ENCODE peak calls at places on chromosomes 3 and 15, in seven cellular contexts. One of them, this sample, is unnamed.

GRCh38 chr15:29913528-29914135 is 91.4 kb upstream of the TJP1 start:
- DNase-seq in colonic mucosa: no peak
- DNase-seq in endothelial cell of umbilical vein: no peak
- DNase-seq in brain microvascular endothelial cell: peak
- DNase-seq in cardiac fibroblast: peak
- DNase-seq in SK-N-SH: no peak
- DNase-seq in hepatocyte: no peak
- DNase-seq in this sample: peak

GRCh38 chr3:54085936-54086335 is 36.4 kb upstream of the CACNA2D3 start:
- DNase-seq in colonic mucosa: no peak
- DNase-seq in endothelial cell of umbilical vein: no peak
- DNase-seq in brain microvascular endothelial cell: no peak
- DNase-seq in cardiac fibroblast: no peak
- DNase-seq in SK-N-SH: no peak
- DNase-seq in hepatocyte: no peak
- DNase-seq in this sample: no peak

GRCh38 chr3:188139466-188139865 is 14.5 kb upstream of the LPP start:
- DNase-seq in colonic mucosa: no peak
- DNase-seq in endothelial cell of umbilical vein: no peak
- DNase-seq in brain microvascular endothelial cell: no peak
- DNase-seq in cardiac fibroblast: no peak
- DNase-seq in SK-N-SH: no peak
- DNase-seq in hepatocyte: no peak
- DNase-seq in this sample: no peak

GRCh38 chr3:69934398-69934797 is 65.1 kb upstream of the SAMMSON start:
- DNase-seq in colonic mucosa: no peak
- DNase-seq in endothelial cell of umbilical vein: no peak
- DNase-seq in brain microvascular endothelial cell: no peak
- DNase-seq in cardiac fibroblast: no peak
- DNase-seq in SK-N-SH: no peak
- DNase-seq in hepatocyte: no peak
- DNase-seq in this sample: no peak

GRCh38 chr3:171797265-171797679 is 13.0 kb downstream of the PLD1 start:
- DNase-seq in colonic mucosa: no peak
- DNase-seq in endothelial cell of umbilical vein: no peak
- DNase-seq in brain microvascular endothelial cell: no peak
- DNase-seq in cardiac fibroblast: peak
- DNase-seq in SK-N-SH: no peak
- DNase-seq in hepatocyte: no peak
- DNase-seq in this sample: no peak

GRCh38 chr15:68220489-68220888 is 9.0 kb downstream of the CLN6 start:
- DNase-seq in colonic mucosa: no peak
- DNase-seq in endothelial cell of umbilical vein: no peak
- DNase-seq in brain microvascular endothelial cell: no peak
- DNase-seq in cardiac fibroblast: no peak
- DNase-seq in SK-N-SH: no peak
- DNase-seq in hepatocyte: no peak
- DNase-seq in this sample: no peak

GRCh38 chr3:52317601-52318000 is 1.5 kb downstream of the DNAH1 start:
- DNase-seq in colonic mucosa: peak
- DNase-seq in endothelial cell of umbilical vein: peak
- DNase-seq in brain microvascular endothelial cell: no peak
- DNase-seq in cardiac fibroblast: peak
- DNase-seq in SK-N-SH: peak
- DNase-seq in hepatocyte: peak
- DNase-seq in this sample: no peak

GRCh38 chr3:190533511-190534282 is 19.8 kb downstream of the IL1RAP start:
- DNase-seq in colonic mucosa: peak
- DNase-seq in endothelial cell of umbilical vein: peak
- DNase-seq in brain microvascular endothelial cell: peak
- DNase-seq in cardiac fibroblast: peak
- DNase-seq in SK-N-SH: no peak
- DNase-seq in hepatocyte: peak
- DNase-seq in this sample: no peak

GRCh38 chr3:72794079-72794478 is 54.2 kb downstream of the SHQ1 start:
- DNase-seq in colonic mucosa: no peak
- DNase-seq in endothelial cell of umbilical vein: no peak
- DNase-seq in brain microvascular endothelial cell: no peak
- DNase-seq in cardiac fibroblast: no peak
- DNase-seq in SK-N-SH: no peak
- DNase-seq in hepatocyte: no peak
- DNase-seq in this sample: no peak

GRCh38 chr15:57646057-57646456 is 54.4 kb downstream of the MYZAP start:
- DNase-seq in colonic mucosa: no peak
- DNase-seq in endothelial cell of umbilical vein: no peak
- DNase-seq in brain microvascular endothelial cell: no peak
- DNase-seq in cardiac fibroblast: no peak
- DNase-seq in SK-N-SH: no peak
- DNase-seq in hepatocyte: no peak
- DNase-seq in this sample: no peak

DNA sequence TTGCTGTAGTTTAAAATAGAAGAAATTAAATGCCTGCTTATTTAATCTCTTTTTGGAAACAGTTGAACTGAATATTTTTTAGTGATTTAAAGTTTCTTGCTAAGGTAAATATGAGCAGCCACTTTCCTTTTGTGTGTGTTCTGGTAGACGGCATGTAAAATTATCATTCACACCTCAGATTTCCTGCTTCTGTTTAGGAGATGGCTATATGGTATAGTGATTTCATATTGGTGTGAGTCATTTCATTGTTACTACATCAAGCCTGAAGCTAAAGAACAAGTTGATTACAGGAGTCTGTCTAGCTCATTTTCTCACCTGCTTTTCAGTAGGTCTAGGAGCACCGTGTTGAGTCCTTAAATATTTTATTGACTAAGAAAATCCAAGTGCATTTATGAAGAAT is 2.2 kb downstream of the LRCH3 start:
- DNase-seq in colonic mucosa: no peak
- DNase-seq in endothelial cell of umbilical vein: peak
- DNase-seq in brain microvascular endothelial cell: no peak
- DNase-seq in cardiac fibroblast: peak
- DNase-seq in SK-N-SH: no peak
- DNase-seq in hepatocyte: no peak
- DNase-seq in this sample: no peak
- H3K4me3 ChIP-seq in colonic mucosa: no peak
- H3K4me3 ChIP-seq in endothelial cell of umbilical vein: peak
- H3K4me3 ChIP-seq in brain microvascular endothelial cell: no peak
- H3K4me3 ChIP-seq in cardiac fibroblast: no peak
- H3K4me3 ChIP-seq in SK-N-SH: no peak
- H3K4me3 ChIP-seq in hepatocyte: no peak
- H3K4me3 ChIP-seq in this sample: no peak

DNA sequence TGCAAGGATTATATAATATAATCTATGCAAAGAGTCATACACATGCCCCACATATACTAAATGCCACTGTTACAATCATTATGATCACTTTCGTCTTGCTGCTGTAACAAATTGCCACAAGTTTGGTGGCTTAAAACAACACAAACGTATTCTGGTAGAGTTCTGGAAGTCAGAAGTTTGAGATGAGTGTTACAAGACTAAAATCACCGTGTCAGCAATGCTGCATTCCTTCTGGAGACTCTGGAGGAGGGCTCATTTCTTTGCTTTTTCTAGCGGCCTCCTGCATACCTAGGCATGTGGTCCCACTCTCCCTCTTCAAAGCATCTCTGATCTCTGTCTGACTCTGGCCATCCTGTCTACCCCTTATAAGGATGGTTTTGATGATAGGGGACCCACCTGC is 1.4 kb upstream of the CCDC174 start:
- DNase-seq in colonic mucosa: no peak
- DNase-seq in endothelial cell of umbilical vein: no peak
- DNase-seq in brain microvascular endothelial cell: no peak
- DNase-seq in cardiac fibroblast: no peak
- DNase-seq in SK-N-SH: no peak
- DNase-seq in hepatocyte: no peak
- DNase-seq in this sample: no peak
- H3K4me3 ChIP-seq in colonic mucosa: no peak
- H3K4me3 ChIP-seq in endothelial cell of umbilical vein: no peak
- H3K4me3 ChIP-seq in brain microvascular endothelial cell: no peak
- H3K4me3 ChIP-seq in cardiac fibroblast: no peak
- H3K4me3 ChIP-seq in SK-N-SH: no peak
- H3K4me3 ChIP-seq in hepatocyte: no peak
- H3K4me3 ChIP-seq in this sample: no peak

GRCh38 chr3:44400771-44401170 is 62.2 kb downstream of the TCAIM start:
- DNase-seq in colonic mucosa: no peak
- DNase-seq in endothelial cell of umbilical vein: no peak
- DNase-seq in brain microvascular endothelial cell: no peak
- DNase-seq in cardiac fibroblast: no peak
- DNase-seq in SK-N-SH: no peak
- DNase-seq in hepatocyte: no peak
- DNase-seq in this sample: peak
- H3K4me3 ChIP-seq in colonic mucosa: no peak
- H3K4me3 ChIP-seq in endothelial cell of umbilical vein: no peak
- H3K4me3 ChIP-seq in brain microvascular endothelial cell: no peak
- H3K4me3 ChIP-seq in cardiac fibroblast: no peak
- H3K4me3 ChIP-seq in SK-N-SH: no peak
- H3K4me3 ChIP-seq in hepatocyte: no peak
- H3K4me3 ChIP-seq in this sample: no peak

DNA sequence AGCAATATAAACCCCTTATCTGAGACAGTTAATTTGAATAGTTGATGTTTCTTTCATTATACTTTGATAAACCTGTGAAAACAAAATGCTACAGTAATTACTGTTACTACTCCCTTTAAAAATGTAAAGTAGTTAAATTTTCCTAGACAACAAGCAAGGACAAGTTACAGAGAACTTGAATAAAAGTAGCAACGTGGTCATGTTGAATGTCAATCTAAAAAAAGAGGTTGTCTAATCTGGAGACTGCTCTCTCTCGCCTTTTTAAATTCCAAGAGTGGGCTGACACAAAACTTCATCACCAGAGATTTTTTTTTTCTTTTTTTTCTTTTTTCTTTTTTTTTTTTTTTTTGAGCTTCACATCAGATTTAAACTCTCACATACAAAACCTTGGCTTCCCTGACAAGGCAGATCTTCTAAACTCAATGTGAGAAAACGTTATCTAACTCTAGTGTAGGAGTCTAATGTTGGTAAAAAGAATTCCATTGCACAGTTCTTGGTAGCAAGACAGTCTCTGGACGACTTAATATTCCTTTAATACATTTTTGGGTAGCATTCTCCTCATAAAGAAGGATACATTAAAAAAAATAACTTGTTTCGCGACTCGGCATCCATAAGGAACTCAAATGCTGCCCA is 4.1 kb downstream of the FOXP1 start:
- DNase-seq in colonic mucosa: no peak
- DNase-seq in endothelial cell of umbilical vein: no peak
- DNase-seq in brain microvascular endothelial cell: no peak
- DNase-seq in cardiac fibroblast: no peak
- DNase-seq in SK-N-SH: no peak
- DNase-seq in hepatocyte: no peak
- DNase-seq in this sample: no peak
- H3K4me3 ChIP-seq in colonic mucosa: peak
- H3K4me3 ChIP-seq in endothelial cell of umbilical vein: no peak
- H3K4me3 ChIP-seq in brain microvascular endothelial cell: peak
- H3K4me3 ChIP-seq in cardiac fibroblast: no peak
- H3K4me3 ChIP-seq in SK-N-SH: peak
- H3K4me3 ChIP-seq in hepatocyte: peak
- H3K4me3 ChIP-seq in this sample: peak

GRCh38 chr3:80734955-80735354 is 967.2 kb upstream of the ROBO1 start:
- DNase-seq in colonic mucosa: no peak
- DNase-seq in endothelial cell of umbilical vein: no peak
- DNase-seq in brain microvascular endothelial cell: no peak
- DNase-seq in cardiac fibroblast: no peak
- DNase-seq in SK-N-SH: no peak
- DNase-seq in hepatocyte: peak
- DNase-seq in this sample: no peak
- H3K4me3 ChIP-seq in colonic mucosa: no peak
- H3K4me3 ChIP-seq in endothelial cell of umbilical vein: no peak
- H3K4me3 ChIP-seq in brain microvascular endothelial cell: no peak
- H3K4me3 ChIP-seq in cardiac fibroblast: no peak
- H3K4me3 ChIP-seq in SK-N-SH: no peak
- H3K4me3 ChIP-seq in hepatocyte: no peak
- H3K4me3 ChIP-seq in this sample: no peak

GRCh38 chr3:138140940-138141339 is 8.8 kb upstream of the A4GNT start:
- DNase-seq in colonic mucosa: no peak
- DNase-seq in endothelial cell of umbilical vein: no peak
- DNase-seq in brain microvascular endothelial cell: no peak
- DNase-seq in cardiac fibroblast: no peak
- DNase-seq in SK-N-SH: no peak
- DNase-seq in hepatocyte: no peak
- DNase-seq in this sample: no peak
- H3K4me3 ChIP-seq in colonic mucosa: no peak
- H3K4me3 ChIP-seq in endothelial cell of umbilical vein: no peak
- H3K4me3 ChIP-seq in brain microvascular endothelial cell: no peak
- H3K4me3 ChIP-seq in cardiac fibroblast: no peak
- H3K4me3 ChIP-seq in SK-N-SH: no peak
- H3K4me3 ChIP-seq in hepatocyte: no peak
- H3K4me3 ChIP-seq in this sample: no peak

DNA sequence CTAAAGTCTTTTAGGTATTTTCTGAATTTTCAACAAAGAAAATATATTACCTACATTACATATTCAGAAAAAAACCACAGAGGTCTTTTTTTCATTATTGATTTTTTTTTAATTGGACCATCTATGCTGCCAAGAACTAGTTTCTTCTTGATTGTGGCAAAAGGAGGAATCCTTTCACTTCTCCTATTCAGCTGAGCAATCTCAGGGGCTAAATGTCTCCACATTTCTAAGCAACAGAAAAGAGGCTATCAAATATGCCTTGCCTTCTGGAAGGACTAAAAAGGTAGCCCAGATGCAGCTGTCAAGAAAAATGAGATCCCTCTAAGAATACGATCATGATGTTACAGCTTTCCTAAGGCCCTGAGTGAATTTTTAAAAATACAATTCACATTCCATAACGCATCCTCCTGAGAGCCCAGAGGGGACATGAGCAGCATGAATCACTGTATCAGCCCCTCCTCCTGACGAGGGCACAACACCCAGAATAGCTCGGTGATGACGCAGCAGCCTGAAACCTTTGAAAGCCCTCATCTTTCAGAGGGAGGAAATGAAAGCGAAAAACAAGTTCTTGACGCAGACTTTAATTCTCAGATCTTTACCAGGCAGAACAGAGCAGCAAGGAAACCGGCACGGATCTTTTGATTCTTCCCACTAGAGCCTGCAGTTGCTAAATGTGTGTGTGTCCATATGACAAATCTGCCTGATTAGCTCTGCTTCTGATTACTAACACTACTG is 24.6 kb downstream of the RUBCN start:
- DNase-seq in colonic mucosa: peak
- DNase-seq in endothelial cell of umbilical vein: peak
- DNase-seq in brain microvascular endothelial cell: peak
- DNase-seq in cardiac fibroblast: peak
- DNase-seq in SK-N-SH: peak
- DNase-seq in hepatocyte: peak
- DNase-seq in this sample: peak
- H3K4me3 ChIP-seq in colonic mucosa: no peak
- H3K4me3 ChIP-seq in endothelial cell of umbilical vein: peak
- H3K4me3 ChIP-seq in brain microvascular endothelial cell: peak
- H3K4me3 ChIP-seq in cardiac fibroblast: peak
- H3K4me3 ChIP-seq in SK-N-SH: peak
- H3K4me3 ChIP-seq in hepatocyte: no peak
- H3K4me3 ChIP-seq in this sample: peak

DNA sequence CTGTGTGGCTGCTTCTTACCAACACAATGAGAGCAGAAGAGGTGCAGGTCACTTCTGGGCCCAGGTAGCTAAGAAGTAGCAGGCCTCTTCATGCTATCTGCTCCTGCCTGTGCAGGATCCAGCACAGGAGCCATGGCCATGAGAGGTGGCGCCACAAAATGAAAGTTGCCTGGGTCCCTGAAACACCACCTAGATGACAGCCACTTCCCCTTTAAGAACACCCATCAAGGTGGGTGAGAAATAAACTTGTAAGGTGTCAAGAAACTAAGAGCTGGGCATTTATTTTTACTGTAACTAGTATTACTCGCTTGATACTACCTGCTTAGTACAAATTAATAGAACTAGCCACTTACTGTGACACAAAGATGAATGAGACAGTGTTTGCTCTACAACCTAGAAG is 484.6 kb upstream of the TBL1XR1 start:
- DNase-seq in colonic mucosa: no peak
- DNase-seq in endothelial cell of umbilical vein: no peak
- DNase-seq in brain microvascular endothelial cell: no peak
- DNase-seq in cardiac fibroblast: no peak
- DNase-seq in SK-N-SH: no peak
- DNase-seq in hepatocyte: no peak
- DNase-seq in this sample: no peak
- H3K4me3 ChIP-seq in colonic mucosa: no peak
- H3K4me3 ChIP-seq in endothelial cell of umbilical vein: no peak
- H3K4me3 ChIP-seq in brain microvascular endothelial cell: no peak
- H3K4me3 ChIP-seq in cardiac fibroblast: no peak
- H3K4me3 ChIP-seq in SK-N-SH: no peak
- H3K4me3 ChIP-seq in hepatocyte: no peak
- H3K4me3 ChIP-seq in this sample: no peak